ENCODE peak calls at places on chromosomes 3 and 15, in ten cellular contexts. Z is activated CD4-positive, CD25-positive, alpha-beta regulatory T cell treated with anti-CD3 and anti-CD28 coated beads, Interleukin-2, amount 50 U/mL, for 16 hours; A is GM10248; I is mucosa of gallbladder; D is DMS153; V is fibroblast of the conjunctiva; E is NCI-H748 treated with DMSO at 0.1 percent for 48 hours; N is mesendoderm; L is stimulated activated CD4-positive, alpha-beta T cell treated with anti-CD3 and anti-CD28 coated beads, Interleukin-2, amount 100 ng/mL, for 48 hours; O is AG04449. X is an unnamed sample.

GRCh38 chr3:49616491-49616941 is 57.6 kb upstream of the APEH start:
- DNase-seq in Z (no peak), A (no peak), I (no peak), D (no peak), V (peak; percentile 30), E (no peak), N (no peak), L (no peak), O (peak; percentile 17), X (no peak)

GRCh38 chr3:149061776-149062175 is 24.6 kb downstream of the HLTF start:
- DNase-seq in Z (no peak), A (no peak), I (no peak), D (no peak), V (no peak), E (no peak), N (no peak), L (no peak), O (no peak), X (no peak)

GRCh38 chr3:141729240-141729639 is 8.9 kb upstream of the RNF7 start:
- DNase-seq in Z (no peak), A (no peak), I (no peak), D (no peak), V (no peak), E (no peak), N (peak; percentile 7), L (no peak), O (no peak), X (no peak)

GRCh38 chr15:84886984-84887299 is 2.5 kb downstream of the SLC28A1 start:
- DNase-seq in Z (no peak), A (no peak), I (no peak), D (no peak), V (no peak), E (no peak), N (no peak), L (no peak), O (no peak), X (no peak)

GRCh38 chr3:126064627-126065258 is 19.2 kb downstream of the SLC41A3 start:
- DNase-seq in Z (no peak), A (peak; percentile 43), I (no peak), D (no peak), V (no peak), E (no peak), N (no peak), L (no peak), O (no peak), X (no peak)

GRCh38 chr15:69315402-69316110 is 16.8 kb downstream of the PAQR5 start:
- DNase-seq in Z (no peak), A (no peak), I (no peak), D (no peak), V (no peak), E (no peak), N (no peak), L (no peak), O (no peak), X (no peak)

GRCh38 chr3:128435058-128435457 is 31.6 kb downstream of the DNAJB8 start:
- DNase-seq in Z (no peak), A (no peak), I (no peak), D (no peak), V (no peak), E (no peak), N (peak; percentile 73), L (no peak), O (no peak), X (no peak)

GRCh38 chr15:69265347-69265955 is 33.3 kb upstream of the PAQR5 start:
- DNase-seq in Z (no peak), A (no peak), I (no peak), D (no peak), V (peak; percentile 6), E (no peak), N (peak; percentile 25), L (no peak), O (no peak), X (no peak)

GRCh38 chr3:104596551-104596950 is 770.2 kb upstream of the ALCAM start:
- DNase-seq in Z (no peak), A (peak; percentile 10), I (no peak), D (peak; percentile 67), V (peak; percentile 20), E (peak; percentile 68), N (peak; percentile 72), L (no peak), O (peak; percentile 9), X (no peak)

GRCh38 chr15:39362832-39363561 is 217.9 kb upstream of the THBS1 start:
- DNase-seq in Z (no peak), A (no peak), I (no peak), D (no peak), V (peak; percentile 76), E (no peak), N (no peak), L (no peak), O (peak; percentile 96), X (no peak)

GRCh38 chr15:71588746-71589145 is 221.6 kb upstream of the NR2E3 start:
- DNase-seq in Z (no peak), A (no peak), I (no peak), D (no peak), V (no peak), E (no peak), N (peak; percentile 70), L (no peak), O (no peak), X (no peak)

GRCh38 chr15:69090197-69090948 is 70.1 kb upstream of the GLCE start:
- DNase-seq in Z (no peak), A (no peak), I (no peak), D (no peak), V (peak; percentile 23), E (peak; percentile 3), N (peak; percentile 62), L (no peak), O (no peak), X (no peak)

GRCh38 chr3:14989943-14990753 is 42.8 kb downstream of the NR2C2 start:
- DNase-seq in Z (no peak), A (no peak), I (peak; percentile 47), D (no peak), V (peak; percentile 10), E (no peak), N (peak; percentile 21), L (no peak), O (no peak), X (no peak)

GRCh38 chr3:185420762-185421161 is 57.8 kb downstream of the MAP3K13 start:
- DNase-seq in Z (no peak), A (no peak), I (peak; percentile 54), D (peak; percentile 82), V (no peak), E (no peak), N (no peak), L (no peak), O (no peak), X (no peak)

GRCh38 chr3:99846472-99846871 is 28.8 kb downstream of the CMSS1 start:
- DNase-seq in Z (no peak), A (no peak), I (no peak), D (peak; percentile 56), V (peak; percentile 78), E (peak; percentile 22), N (peak; percentile 78), L (no peak), O (no peak), X (no peak)

GRCh38 chr3:122974764-122975162 is 52.8 kb downstream of the SEMA5B start:
- DNase-seq in Z (no peak), A (no peak), I (no peak), D (no peak), V (no peak), E (no peak), N (peak; percentile 76), L (no peak), O (no peak), X (no peak)

GRCh38 chr3:149462653-149463052 is 11.8 kb upstream of the TM4SF4 start:
- DNase-seq in Z (no peak), A (no peak), I (no peak), D (no peak), V (no peak), E (no peak), N (no peak), L (no peak), O (peak; percentile 40), X (no peak)

GRCh38 chr3:162112719-162113118 is 616.1 kb downstream of the OTOL1 start:
- DNase-seq in Z (no peak), A (no peak), I (no peak), D (no peak), V (no peak), E (no peak), N (no peak), L (no peak), O (no peak), X (no peak)

GRCh38 chr3:85800676-85801075 is 841.9 kb downstream of the CADM2 start:
- DNase-seq in Z (no peak), A (no peak), I (no peak), D (no peak), V (no peak), E (no peak), N (no peak), L (no peak), O (no peak), X (no peak)

GRCh38 chr3:31832576-31832975 is 148.5 kb downstream of the OSBPL10 start:
- DNase-seq in Z (no peak), A (no peak), I (no peak), D (no peak), V (no peak), E (no peak), N (peak; percentile 89), L (no peak), O (no peak), X (no peak)

GRCh38 chr3:128800241-128801187 is 74.5 kb downstream of the RAB7A start:
- DNase-seq in Z (no peak), A (no peak), I (no peak), D (no peak), V (no peak), E (no peak), N (no peak), L (peak; percentile 51), O (no peak), X (no peak)

GRCh38 chr3:49500408-49501257 is 30.6 kb downstream of the DAG1 start:
- DNase-seq in Z (no peak), A (no peak), I (peak; percentile 74), D (no peak), V (peak; percentile 97), E (no peak), N (no peak), L (no peak), O (peak; percentile 95), X (no peak)

GRCh38 chr3:27391796-27392195 is 22.6 kb upstream of the NEK10 start:
- DNase-seq in Z (no peak), A (no peak), I (no peak), D (no peak), V (no peak), E (no peak), N (no peak), L (no peak), O (no peak), X (no peak)

GRCh38 chr3:190432216-190432615 is 17.5 kb downstream of the TMEM207 start:
- DNase-seq in Z (no peak), A (no peak), I (no peak), D (no peak), V (no peak), E (no peak), N (peak; percentile 43), L (no peak), O (no peak), X (no peak)

GRCh38 chr3:165503346-165503745 is 307.2 kb upstream of the SLITRK3 start:
- DNase-seq in Z (no peak), A (no peak), I (no peak), D (no peak), V (no peak), E (no peak), N (no peak), L (no peak), O (no peak), X (no peak)

GRCh38 chr15:63826513-63826912 is 7.2 kb downstream of the HERC1 start:
- DNase-seq in Z (no peak), A (no peak), I (no peak), D (no peak), V (peak; percentile 10), E (no peak), N (peak; percentile 21), L (no peak), O (no peak), X (no peak)

GRCh38 chr3:86961297-86961696 is 29.7 kb downstream of the VGLL3 start:
- DNase-seq in Z (no peak), A (no peak), I (no peak), D (no peak), V (no peak), E (no peak), N (peak; percentile 15), L (no peak), O (no peak), X (no peak)